ENCODE peak calls at places on chromosomes 6 and 20, in four cellular contexts. F, N, W and M are unnamed samples. For H3K4me1, the result is how much of the 10 kb centered on the place peaks cover.

GRCh38 chr6:128600397-128600951 is 80.1 kb upstream of the PTPRK start:
- DNase-seq in W (peak), N (no peak), F (no peak), M (no peak)

GRCh38 chr6:169293196-169293595 is 39.5 kb upstream of the THBS2 start:
- DNase-seq in F (no peak), W (no peak), N (no peak), M (no peak)

GRCh38 chr6:168371989-168372711 is 52.6 kb upstream of the DACT2 start:
- DNase-seq in N (no peak), W (no peak), F (no peak), M (no peak)

GRCh38 chr20:11350126-11351005 is 567.3 kb upstream of the BTBD3 start:
- DNase-seq in W (peak), N (no peak), F (no peak), M (no peak)

GRCh38 chr6:50791900-50792508 is 26.7 kb upstream of the TFAP2B start:
- DNase-seq in W (no peak), F (no peak), N (no peak), M (no peak)

GRCh38 chr6:159059099-159059498 is 14.3 kb upstream of the TAGAP start:
- DNase-seq in N (no peak), F (no peak), W (no peak), M (no peak)

GRCh38 chr20:34953960-34954359 is 1.6 kb downstream of the GSS start:
- DNase-seq in W (no peak), N (no peak), F (no peak), M (no peak)

GRCh38 chr6:36029464-36029863 is 1.9 kb downstream of the MAPK14 start:
- DNase-seq in W (no peak), F (no peak), N (no peak), M (no peak)

GRCh38 chr6:144347447-144347758 is 62.3 kb downstream of the UTRN start:
- DNase-seq in W (no peak), F (no peak), N (no peak), M (no peak)

GRCh38 chr20:31517373-31517772 is 3.1 kb downstream of the HM13 start:
- DNase-seq in W (peak), F (no peak), N (peak), M (no peak)

GRCh38 chr6:14079433-14079832 is 38.1 kb upstream of the CD83 start:
- DNase-seq in N (no peak), F (no peak), W (peak), M (no peak)

GRCh38 chr6:38169826-38170526 is 350.4 kb downstream of the ZFAND3 start:
- DNase-seq in F (peak), N (no peak), W (no peak), M (no peak)

GRCh38 chr6:169997930-169998218 is 246.5 kb downstream of the ERMARD start:
- DNase-seq in W (no peak), F (no peak), N (no peak), M (no peak)

GRCh38 chr6:32885698-32886286 is 31.8 kb downstream of the PSMB9 start:
- DNase-seq in F (no peak), W (no peak), N (no peak), M (peak)

GRCh38 chr6:45084257-45084656 is 243.9 kb upstream of the RUNX2 start:
- DNase-seq in N (no peak), F (no peak), W (peak), M (no peak)

GRCh38 chr6:35048631-35049083 is 92.5 kb downstream of the TCP11 start:
- DNase-seq in W (no peak), F (no peak), N (no peak), M (peak)

GRCh38 chr20:36483919-36484808 is 57.2 kb upstream of the MYL9 start:
- DNase-seq in N (no peak), W (no peak), F (no peak), M (no peak)

GRCh38 chr20:20198011-20198410 is 145.7 kb downstream of the CFAP61 start:
- DNase-seq in W (no peak), N (no peak), F (no peak), M (no peak)

GRCh38 chr6:128597956-128598355 is 77.6 kb upstream of the PTPRK start:
- DNase-seq in W (peak), N (no peak), F (no peak), M (no peak)

GRCh38 chr20:44585042-44585968 is 2.9 kb downstream of the PKIG start:
- DNase-seq in F (no peak), N (no peak), W (no peak), M (no peak)

GRCh38 chr6:42224222-42225042 is 6.8 kb upstream of the MRPS10 start:
- DNase-seq in N (no peak), W (peak), F (no peak), M (no peak)

GRCh38 chr20:8299921-8300320 is 167.9 kb downstream of the PLCB1 start:
- DNase-seq in W (no peak), N (no peak), F (no peak), M (no peak)

GRCh38 chr6:42604150-42604549 is 40.3 kb downstream of the UBR2 start:
- DNase-seq in W (no peak), F (no peak), N (no peak), M (no peak)

GRCh38 chr20:19935842-19936241 is 81.3 kb upstream of the NAA20 start:
- DNase-seq in W (peak), F (peak), N (peak), M (no peak)

GRCh38 chr6:113875470-113875869 is 18.3 kb downstream of the MARCKS start:
- DNase-seq in W (no peak), F (no peak), N (no peak), M (no peak)

GRCh38 chr6:170134077-170135040 is 156.5 kb downstream of the DLL1 start:
- DNase-seq in N (peak), F (no peak), W (no peak), M (no peak)

GRCh38 chr6:125020385-125020784 is 58.1 kb downstream of the RNF217 start:
- DNase-seq in N (no peak), F (no peak), W (no peak), M (no peak)

GRCh38 chr20:6212903-6213302 is 90.1 kb upstream of the FERMT1 start:
- DNase-seq in W (no peak), N (no peak), F (no peak), M (no peak)

GRCh38 chr6:169069361-169069760 is 184.3 kb downstream of the THBS2 start:
- DNase-seq in W (no peak), N (no peak), F (no peak), M (no peak)

GRCh38 chr20:53656653-53657288 is 63.1 kb upstream of the ZNF217 start:
- DNase-seq in F (no peak), N (no peak), W (no peak), M (no peak)

GRCh38 chr20:38870733-38871559 is 55.3 kb upstream of the FAM83D start:
- DNase-seq in F (no peak), N (no peak), W (peak), M (no peak)
- H3K4me1 ChIP-seq in F (half or more), N (under half), W (under half), M (half or more)

GRCh38 chr20:51432875-51433274 is 109.6 kb downstream of the NFATC2 start:
- DNase-seq in N (no peak), W (no peak), F (no peak), M (no peak)
- H3K4me1 ChIP-seq in N (under half), W (under half), F (under half), M (under half)

DNA sequence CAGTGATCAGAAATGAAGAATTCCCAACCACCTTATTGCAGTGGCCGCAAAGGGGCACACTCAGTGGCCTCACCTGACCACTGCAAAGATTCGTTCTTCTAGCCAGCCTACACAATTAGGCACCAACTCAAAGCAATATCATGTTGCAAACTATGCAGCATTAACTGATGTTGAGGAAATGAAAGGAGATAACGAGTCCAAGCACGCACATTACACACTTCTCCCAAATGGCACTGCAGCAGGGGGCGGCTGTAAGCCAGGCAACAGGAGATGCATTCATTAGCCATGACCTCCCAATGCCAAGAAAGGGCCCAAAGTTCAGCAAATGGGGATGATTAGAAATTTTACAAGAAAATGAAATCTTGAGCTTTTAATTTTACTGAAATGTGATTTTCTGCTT is 39.3 kb downstream of the ATXN1 start:
- DNase-seq in N (no peak), W (no peak), F (no peak), M (no peak)
- H3K4me1 ChIP-seq in N (under half), W (half or more), F (half or more), M (under half)

GRCh38 chr6:156853733-156854132 is 76.6 kb downstream of the ARID1B start:
- DNase-seq in W (no peak), F (no peak), N (no peak), M (no peak)
- H3K4me1 ChIP-seq in W (under half), F (half or more), N (under half), M (under half)

GRCh38 chr6:3380344-3381232 is 76.3 kb downstream of the SLC22A23 start:
- DNase-seq in W (no peak), N (peak), F (peak), M (no peak)

GRCh38 chr6:3381233-3382065 is 75.4 kb downstream of the SLC22A23 start:
- DNase-seq in N (no peak), F (no peak), W (no peak), M (no peak)

GRCh38 chr6:3377536-3378397 is 79.1 kb downstream of the SLC22A23 start:
- DNase-seq in W (peak), F (peak), N (no peak), M (no peak)

GRCh38 chr6:3376888-3377535 is 79.8 kb downstream of the SLC22A23 start:
- DNase-seq in W (no peak), N (no peak), F (no peak), M (no peak)

GRCh38 chr6:3379482-3380060 is 77.3 kb downstream of the SLC22A23 start:
- DNase-seq in W (no peak), N (no peak), F (no peak), M (no peak)
- H3K4me1 ChIP-seq in W (under half), N (under half), F (under half), M (under half)

DNA sequence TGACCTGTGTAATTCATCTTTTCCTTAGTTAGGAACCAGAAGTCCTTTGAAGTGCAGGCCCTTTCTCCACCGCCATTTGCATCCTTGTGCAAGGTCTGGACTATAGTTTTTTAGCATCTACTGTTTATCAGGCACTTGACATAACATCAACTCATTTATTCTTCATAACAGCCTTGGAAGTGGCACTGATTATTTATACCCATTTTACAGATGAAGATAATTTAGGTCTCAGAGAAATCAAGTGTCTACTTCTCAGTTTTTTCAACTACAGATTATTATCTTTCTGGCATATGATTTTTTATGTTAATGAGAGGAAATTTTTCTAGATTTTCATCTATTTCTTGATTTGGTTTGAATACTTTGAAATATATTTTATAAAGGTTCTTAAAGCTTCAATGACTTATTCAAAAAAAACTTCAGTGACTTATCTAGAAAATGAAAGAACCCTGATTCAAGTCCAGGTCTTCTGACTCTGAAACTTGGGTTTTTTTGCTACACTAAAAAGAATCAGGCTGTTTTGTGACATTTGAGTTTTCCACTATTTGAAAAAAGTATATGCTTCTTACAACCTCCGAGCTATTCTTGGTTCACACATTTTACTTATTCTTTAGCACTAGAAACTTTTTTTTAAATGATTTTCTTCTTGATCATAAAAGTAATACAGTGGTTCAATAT is 3.1 kb upstream of the UBE2J1 start:
- DNase-seq in N (no peak), W (no peak), F (no peak), M (no peak)
- H3K4me1 ChIP-seq in N (under half), W (under half), F (under half), M (under half)

GRCh38 chr6:20232188-20232587 is 19.9 kb upstream of the MBOAT1 start:
- DNase-seq in W (no peak), F (no peak), N (no peak), M (no peak)
- H3K4me1 ChIP-seq in W (under half), F (under half), N (under half), M (under half)

GRCh38 chr6:116408476-116408875 is 37.7 kb downstream of the DSE start:
- DNase-seq in W (no peak), N (no peak), F (no peak), M (no peak)

GRCh38 chr6:116405147-116405546 is 34.4 kb downstream of the DSE start:
- DNase-seq in W (no peak), N (no peak), F (no peak), M (no peak)

GRCh38 chr6:116404706-116405105 is 34.0 kb downstream of the DSE start:
- DNase-seq in W (no peak), F (no peak), N (no peak), M (no peak)

GRCh38 chr6:116405663-116406329 is 35.0 kb downstream of the DSE start:
- DNase-seq in W (no peak), F (no peak), N (no peak), M (no peak)

DNA sequence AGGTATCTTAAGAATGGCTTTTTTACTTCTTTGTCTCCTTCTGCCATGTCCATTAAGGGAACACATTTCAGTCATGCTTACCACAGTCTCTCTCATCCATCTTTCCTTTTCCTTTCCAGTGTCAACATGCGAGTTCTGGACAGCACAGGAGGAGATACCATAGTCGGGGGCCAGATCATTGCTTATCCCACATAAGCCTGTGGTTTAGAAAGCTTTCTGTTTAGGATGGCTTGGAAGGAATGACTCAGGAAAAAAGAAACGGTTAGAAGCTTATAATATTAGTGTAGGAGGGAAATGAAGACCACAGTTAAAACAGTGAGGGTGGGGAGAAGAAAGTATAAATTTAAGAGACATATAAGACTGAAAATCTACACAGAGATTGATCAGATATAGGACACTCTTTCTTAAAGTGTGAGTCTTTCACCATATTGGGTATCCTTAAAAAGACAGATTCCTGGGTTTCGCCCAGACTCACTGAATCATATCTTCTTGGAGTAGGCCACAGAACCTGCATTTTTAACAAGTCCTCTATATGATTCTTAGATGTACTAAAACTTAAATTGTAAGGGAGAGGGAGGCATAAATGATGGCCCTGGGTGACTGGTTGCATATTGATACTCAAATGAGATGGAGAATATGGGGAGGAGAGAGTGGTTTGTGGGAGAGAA is 36.1 kb downstream of the DSE start:
- DNase-seq in W (no peak), F (no peak), N (no peak), M (no peak)
- H3K4me1 ChIP-seq in W (under half), F (under half), N (under half), M (under half)

GRCh38 chr20:50142812-50143211 is 10.7 kb downstream of the PEDS1 start:
- DNase-seq in W (no peak), F (no peak), N (no peak), M (no peak)
- H3K4me1 ChIP-seq in W (half or more), F (half or more), N (under half), M (under half)